ENCODE peak calls at places on chromosome 5, in ten cellular contexts. B, N, L, V, C, E, Q, Y, O and A are unnamed samples. For H3K27me3, the result is how much of the 10 kb centered on the place peaks cover.

GRCh38 chr5:137303509-137303908 is 195.6 kb downstream of the SPOCK1 start:
- DNase-seq in B (no peak), N (no peak), L (no peak), V (no peak), C (no peak), E (no peak), Q (no peak), Y (no peak), O (peak), A (no peak)

GRCh38 chr5:83583859-83584258 is 112.3 kb downstream of the VCAN start:
- DNase-seq in B (no peak), N (no peak), L (no peak), V (no peak), C (no peak), E (no peak), Q (no peak), Y (no peak), O (no peak), A (peak)

GRCh38 chr5:41891066-41891707 is 13.0 kb upstream of the RIMOC1 start:
- DNase-seq in B (no peak), N (no peak), L (no peak), V (no peak), C (no peak), E (no peak), Q (no peak), Y (no peak), O (peak), A (peak)

GRCh38 chr5:74638776-74639537 is 1.6 kb downstream of the ENC1 start:
- DNase-seq in B (no peak), N (no peak), L (no peak), V (no peak), C (peak), E (no peak), Q (no peak), Y (no peak), O (no peak), A (no peak)

GRCh38 chr5:152218694-152219093 is 186.4 kb downstream of the NMUR2 start:
- DNase-seq in B (no peak), N (no peak), L (no peak), V (no peak), C (no peak), E (no peak), Q (no peak), Y (no peak), O (no peak), A (no peak)

GRCh38 chr5:145222622-145223021 is 612.5 kb downstream of the PRELID2 start:
- DNase-seq in B (no peak), N (no peak), L (no peak), V (no peak), C (no peak), E (no peak), Q (no peak), Y (no peak), O (no peak), A (no peak)

GRCh38 chr5:143985832-143986485 is 174.0 kb downstream of the HMHB1 start:
- DNase-seq in B (no peak), N (no peak), L (no peak), V (no peak), C (peak), E (no peak), Q (no peak), Y (no peak), O (no peak), A (peak)

GRCh38 chr5:2752875-2753435 is 1.5 kb upstream of the IRX2 start:
- DNase-seq in B (no peak), N (no peak), L (no peak), V (peak), C (no peak), E (no peak), Q (no peak), Y (no peak), O (peak), A (no peak)

GRCh38 chr5:111254613-111255012 is 30.4 kb downstream of the CAMK4 start:
- DNase-seq in B (no peak), N (peak), L (no peak), V (no peak), C (no peak), E (no peak), Q (no peak), Y (no peak), O (no peak), A (no peak)

GRCh38 chr5:56094579-56095361 is 100.0 kb upstream of the IL6ST start:
- DNase-seq in B (no peak), N (no peak), L (no peak), V (no peak), C (no peak), E (no peak), Q (no peak), Y (no peak), O (no peak), A (no peak)

GRCh38 chr5:149497357-149497756 is 53.9 kb downstream of the CSNK1A1 start:
- DNase-seq in B (no peak), N (no peak), L (no peak), V (no peak), C (no peak), E (no peak), Q (no peak), Y (no peak), O (peak), A (no peak)

GRCh38 chr5:177389368-177390169 is 5.3 kb downstream of the SLC34A1 start:
- DNase-seq in B (no peak), N (no peak), L (peak), V (no peak), C (peak), E (peak), Q (no peak), Y (no peak), O (no peak), A (peak)

GRCh38 chr5:115602585-115603125 is 376 bp upstream of the TICAM2 start:
- DNase-seq in B (no peak), N (no peak), L (no peak), V (peak), C (no peak), E (no peak), Q (no peak), Y (no peak), O (no peak), A (no peak)

GRCh38 chr5:22787398-22787797 is 65.7 kb downstream of the CDH12 start:
- DNase-seq in B (no peak), N (no peak), L (no peak), V (no peak), C (no peak), E (no peak), Q (no peak), Y (no peak), O (no peak), A (no peak)

GRCh38 chr5:141369994-141370848 is at the start of gene PCDHGB3:
- DNase-seq in B (no peak), N (no peak), L (peak), V (no peak), C (no peak), E (no peak), Q (no peak), Y (peak), O (peak), A (peak)

GRCh38 chr5:141371572-141372475 is 1.8 kb downstream of the PCDHGB3 start:
- DNase-seq in B (no peak), N (no peak), L (no peak), V (no peak), C (no peak), E (no peak), Q (no peak), Y (peak), O (no peak), A (no peak)

GRCh38 chr5:141374627-141375026 is 936 bp downstream of the PCDHGA6 start:
- DNase-seq in B (no peak), N (no peak), L (no peak), V (no peak), C (no peak), E (no peak), Q (no peak), Y (no peak), O (no peak), A (no peak)

GRCh38 chr5:141373673-141374317 is at the start of gene PCDHGA6:
- DNase-seq in B (no peak), N (no peak), L (no peak), V (no peak), C (no peak), E (no peak), Q (no peak), Y (no peak), O (peak), A (no peak)
- TF ChIP-seq CTCF in B (no peak), N (no peak), L (peak), V (peak), C (no peak), E (no peak), Q (no peak), Y (peak), O (peak), A (peak)

GRCh38 chr5:18720002-18720401 is 1085.7 kb downstream of the TAF11L14 start:
- DNase-seq in B (no peak), N (no peak), L (no peak), V (no peak), C (no peak), E (no peak), Q (no peak), Y (no peak), O (no peak), A (no peak)
- H3K27me3 ChIP-seq in B (under half), N (under half), L (under half), V (under half), C (under half), E (under half), Q (under half), Y (under half), O (under half), A (under half)

DNA sequence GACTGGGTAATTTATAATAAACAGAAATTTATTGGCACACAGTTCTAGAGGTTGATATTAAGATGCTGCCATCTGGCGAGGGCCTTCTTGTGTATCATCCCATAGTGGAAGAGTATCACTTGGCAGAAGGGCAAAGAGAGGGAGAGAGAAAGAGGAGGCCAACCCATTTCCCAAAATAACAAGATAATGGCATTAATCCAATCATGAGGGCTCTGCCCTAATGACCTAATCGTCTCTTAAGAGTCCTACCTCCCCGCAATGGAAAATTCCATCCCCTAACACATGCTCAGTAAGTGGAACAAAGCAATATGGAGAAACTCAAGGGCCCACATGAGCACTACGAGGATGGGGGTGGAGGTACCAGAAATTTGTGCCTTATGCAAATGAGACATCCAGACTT is 17.6 kb upstream of the VDAC1 start:
- DNase-seq in B (no peak), N (no peak), L (no peak), V (no peak), C (no peak), E (no peak), Q (no peak), Y (peak), O (no peak), A (no peak)
- TF ChIP-seq CTCF in B (no peak), N (no peak), L (no peak), V (no peak), C (no peak), E (no peak), Q (no peak), Y (no peak), O (no peak), A (no peak)

DNA sequence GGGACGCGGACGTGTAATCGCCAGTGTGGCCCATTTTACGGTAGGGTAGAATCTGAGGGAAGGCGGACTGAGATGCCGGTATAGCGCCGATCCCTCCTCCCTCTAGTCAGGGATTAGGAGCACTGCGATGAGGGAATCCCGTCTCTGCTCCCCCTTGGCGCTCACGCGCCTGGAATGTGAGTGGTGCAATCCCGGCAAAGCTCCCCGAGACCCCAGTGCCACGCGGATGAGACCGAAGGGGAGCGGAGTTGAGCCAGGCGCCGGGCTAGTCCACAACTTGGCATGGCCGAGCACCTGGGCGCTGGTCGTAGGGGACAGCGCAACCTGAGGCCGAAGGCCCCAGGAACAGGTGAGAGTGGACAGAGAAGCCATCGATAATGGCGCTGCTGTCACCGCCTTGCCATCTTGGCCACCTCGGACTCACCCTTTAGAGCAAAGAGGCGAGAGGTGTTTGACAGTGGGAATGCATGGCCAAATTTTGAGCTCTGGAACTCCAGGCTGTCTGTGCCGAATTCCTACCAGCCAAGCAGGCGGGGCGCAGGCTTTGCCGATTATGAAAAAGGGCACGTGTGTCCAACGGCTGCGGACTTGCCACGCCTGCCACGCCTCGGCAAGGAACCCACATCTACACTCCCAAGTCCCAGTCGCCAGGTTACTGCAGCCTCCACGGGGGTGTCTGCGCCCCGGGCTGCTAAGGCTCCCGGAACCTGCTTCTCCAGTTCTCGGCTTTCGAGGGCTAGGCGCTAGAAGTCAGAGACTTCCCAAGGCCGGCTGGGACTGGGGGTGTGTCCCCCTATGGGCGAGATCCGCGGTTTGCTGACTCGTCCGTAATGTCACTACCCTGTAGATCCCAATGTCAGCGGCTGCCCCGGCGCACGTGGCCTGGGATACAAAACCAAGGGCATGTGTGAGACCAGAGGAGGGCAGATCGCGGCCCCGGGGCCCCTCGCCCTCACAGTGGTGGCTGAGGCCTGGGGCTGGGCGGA is 2.6 kb downstream of the NPR3 start:
- DNase-seq in B (peak), N (no peak), L (peak), V (peak), C (no peak), E (peak), Q (no peak), Y (peak), O (peak), A (peak)
- H3K27me3 ChIP-seq in B (under half), N (half or more), L (under half), V (half or more), C (under half), E (under half), Q (under half), Y (half or more), O (half or more), A (half or more)

GRCh38 chr5:164326219-164326618 is 820.8 kb downstream of the MAT2B start:
- DNase-seq in B (no peak), N (no peak), L (no peak), V (no peak), C (no peak), E (no peak), Q (no peak), Y (no peak), O (peak), A (no peak)
- TF ChIP-seq CTCF in B (no peak), N (peak), L (no peak), V (peak), C (no peak), E (no peak), Q (no peak), Y (no peak), O (peak), A (peak)

DNA sequence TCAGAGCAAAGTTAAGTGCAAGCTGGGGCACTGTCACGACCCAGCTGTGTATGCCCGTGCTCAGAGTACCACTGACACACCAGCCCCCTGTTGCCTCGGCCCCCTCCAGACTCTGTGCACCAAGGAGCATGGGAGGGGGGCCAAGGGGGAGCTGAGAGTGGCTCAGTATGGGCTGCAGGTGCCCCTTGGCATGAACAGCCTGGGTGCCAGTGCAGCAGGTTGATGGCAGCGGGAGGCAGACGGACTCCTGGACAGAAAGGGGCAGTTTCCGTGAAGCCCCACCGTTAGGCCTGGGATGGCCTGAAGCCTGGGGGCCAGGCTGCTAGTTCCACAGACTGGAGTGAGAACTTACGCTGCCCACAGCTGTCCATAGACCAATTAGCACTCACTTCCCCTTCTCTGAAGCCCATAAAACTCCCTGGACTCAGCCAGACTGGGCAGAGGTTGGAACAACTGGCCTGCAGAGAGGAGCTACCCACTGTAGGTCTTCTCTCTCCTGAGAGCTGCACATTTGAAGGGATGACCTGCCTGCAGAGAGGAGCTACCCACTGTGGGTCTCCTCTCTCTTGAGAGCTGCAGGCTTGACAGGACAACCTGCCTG is 182.8 kb downstream of the DEPDC1B start:
- DNase-seq in B (no peak), N (no peak), L (no peak), V (no peak), C (no peak), E (no peak), Q (no peak), Y (no peak), O (no peak), A (no peak)
- H3K27me3 ChIP-seq in B (under half), N (under half), L (under half), V (under half), C (under half), E (under half), Q (under half), Y (under half), O (under half), A (under half)

GRCh38 chr5:172107606-172108005 is 80.4 kb downstream of the STK10 start:
- DNase-seq in B (no peak), N (no peak), L (peak), V (no peak), C (no peak), E (no peak), Q (no peak), Y (peak), O (no peak), A (peak)
- TF ChIP-seq CTCF in B (no peak), N (no peak), L (peak), V (no peak), C (no peak), E (no peak), Q (no peak), Y (no peak), O (no peak), A (no peak)

GRCh38 chr5:112574566-112574965 is 155.5 kb upstream of the EPB41L4A start:
- DNase-seq in B (no peak), N (no peak), L (no peak), V (no peak), C (no peak), E (no peak), Q (no peak), Y (no peak), O (no peak), A (no peak)
- H3K27me3 ChIP-seq in B (under half), N (under half), L (under half), V (under half), C (under half), E (under half), Q (under half), Y (under half), O (under half), A (under half)

DNA sequence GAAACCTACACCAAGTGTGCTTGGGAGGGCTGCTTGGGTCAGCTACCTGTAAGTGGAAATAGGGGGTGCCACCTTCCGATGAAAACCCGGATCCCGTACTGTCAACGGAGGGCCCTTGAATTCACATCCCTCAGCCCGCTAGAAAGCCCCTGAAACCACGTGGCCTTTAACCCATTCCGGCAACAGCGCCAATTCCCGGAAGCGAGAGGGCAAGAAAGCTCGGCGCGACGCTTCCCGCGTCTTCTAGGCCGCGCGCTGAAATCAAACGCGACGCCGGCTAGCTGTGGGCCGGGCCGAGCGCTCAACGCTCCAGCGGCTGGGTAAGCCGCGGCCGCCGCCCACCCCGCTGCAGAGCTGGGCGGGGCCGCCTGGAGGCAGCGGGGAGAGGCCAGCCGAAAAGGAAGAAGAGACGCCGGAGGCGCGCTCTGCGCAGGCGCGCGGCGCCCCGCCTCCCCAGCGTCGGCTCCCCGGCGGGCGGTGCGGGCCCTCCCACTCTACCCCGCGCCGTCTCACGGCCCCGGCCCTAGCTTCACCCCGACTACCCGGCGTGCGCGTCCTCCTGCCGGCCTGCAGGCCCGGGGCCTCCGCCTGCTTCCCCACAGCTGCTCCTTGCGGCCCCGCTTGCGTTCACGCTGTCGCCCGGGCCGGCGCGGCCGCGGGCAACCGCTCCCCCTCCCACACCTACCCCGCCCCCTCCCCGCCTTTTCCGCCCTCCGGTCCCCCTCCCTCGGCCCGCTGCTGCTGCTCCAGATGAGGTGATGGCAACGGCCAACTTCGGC is at the start of gene KIF2A:
- DNase-seq in B (peak), N (peak), L (peak), V (peak), C (peak), E (peak), Q (peak), Y (peak), O (peak), A (peak)
- TF ChIP-seq CTCF in B (no peak), N (no peak), L (peak), V (no peak), C (no peak), E (no peak), Q (no peak), Y (peak), O (no peak), A (peak)